ENCODE peak calls at places on chromosomes 3 and 15, in six cellular contexts. One of them, this sample, is unnamed.

GRCh38 chr3:135191690-135192089 is 396.6 kb downstream of the EPHB1 start:
- DNase-seq in HCT116: no peak
- DNase-seq in choroid plexus epithelial cell: no peak
- DNase-seq in H9: peak; percentile 46
- DNase-seq in GM10248: no peak
- DNase-seq in transverse colon: no peak
- DNase-seq in this sample: no peak

GRCh38 chr3:32614956-32615355 is 44.3 kb upstream of the DYNC1LI1 start:
- DNase-seq in HCT116: no peak
- DNase-seq in choroid plexus epithelial cell: peak; percentile 62
- DNase-seq in H9: no peak
- DNase-seq in GM10248: no peak
- DNase-seq in transverse colon: no peak
- DNase-seq in this sample: no peak

GRCh38 chr15:59062985-59063384 is 42.0 kb upstream of the CCNB2 start:
- DNase-seq in HCT116: no peak
- DNase-seq in choroid plexus epithelial cell: peak; percentile 42
- DNase-seq in H9: no peak
- DNase-seq in GM10248: no peak
- DNase-seq in transverse colon: no peak
- DNase-seq in this sample: no peak

GRCh38 chr3:136932978-136933812 is 24.6 kb upstream of the IL20RB start:
- DNase-seq in HCT116: no peak
- DNase-seq in choroid plexus epithelial cell: no peak
- DNase-seq in H9: no peak
- DNase-seq in GM10248: no peak
- DNase-seq in transverse colon: no peak
- DNase-seq in this sample: no peak

GRCh38 chr15:90401499-90401898 is 13.5 kb downstream of the IQGAP1 start:
- DNase-seq in HCT116: no peak
- DNase-seq in choroid plexus epithelial cell: no peak
- DNase-seq in H9: no peak
- DNase-seq in GM10248: no peak
- DNase-seq in transverse colon: no peak
- DNase-seq in this sample: no peak

GRCh38 chr3:126147932-126148683 is 32.3 kb downstream of the ALDH1L1 start:
- DNase-seq in HCT116: no peak
- DNase-seq in choroid plexus epithelial cell: no peak
- DNase-seq in H9: peak; percentile 16
- DNase-seq in GM10248: no peak
- DNase-seq in transverse colon: peak; percentile 4
- DNase-seq in this sample: no peak

GRCh38 chr3:112308151-112308911 is 14.3 kb upstream of the SLC9C1 start:
- DNase-seq in HCT116: no peak
- DNase-seq in choroid plexus epithelial cell: peak; percentile 94
- DNase-seq in H9: peak; percentile 45
- DNase-seq in GM10248: no peak
- DNase-seq in transverse colon: no peak
- DNase-seq in this sample: no peak

GRCh38 chr3:72384602-72385001 is 463.6 kb downstream of the SHQ1 start:
- DNase-seq in HCT116: no peak
- DNase-seq in choroid plexus epithelial cell: peak; percentile 20
- DNase-seq in H9: no peak
- DNase-seq in GM10248: no peak
- DNase-seq in transverse colon: no peak
- DNase-seq in this sample: no peak

GRCh38 chr3:140767536-140767935 is 89.7 kb downstream of the TRIM42 start:
- DNase-seq in HCT116: no peak
- DNase-seq in choroid plexus epithelial cell: no peak
- DNase-seq in H9: no peak
- DNase-seq in GM10248: no peak
- DNase-seq in transverse colon: no peak
- DNase-seq in this sample: no peak

GRCh38 chr3:134299185-134299887 is 48.7 kb upstream of the RYK start:
- DNase-seq in HCT116: no peak
- DNase-seq in choroid plexus epithelial cell: peak; percentile 78
- DNase-seq in H9: no peak
- DNase-seq in GM10248: no peak
- DNase-seq in transverse colon: no peak
- DNase-seq in this sample: no peak

GRCh38 chr15:42018306-42019224 is 2.3 kb downstream of the PLA2G4E start:
- DNase-seq in HCT116: no peak
- DNase-seq in choroid plexus epithelial cell: no peak
- DNase-seq in H9: no peak
- DNase-seq in GM10248: no peak
- DNase-seq in transverse colon: no peak
- DNase-seq in this sample: no peak

GRCh38 chr15:81516461-81516860 is 142.4 kb upstream of the TMC3 start:
- DNase-seq in HCT116: no peak
- DNase-seq in choroid plexus epithelial cell: no peak
- DNase-seq in H9: no peak
- DNase-seq in GM10248: no peak
- DNase-seq in transverse colon: no peak
- DNase-seq in this sample: no peak

GRCh38 chr3:177538743-177539730 is 341.8 kb upstream of the TBL1XR1 start:
- DNase-seq in HCT116: no peak
- DNase-seq in choroid plexus epithelial cell: peak; percentile 51
- DNase-seq in H9: no peak
- DNase-seq in GM10248: no peak
- DNase-seq in transverse colon: no peak
- DNase-seq in this sample: no peak

GRCh38 chr15:30929064-30929669 is 25.5 kb downstream of the FAN1 start:
- DNase-seq in HCT116: no peak
- DNase-seq in choroid plexus epithelial cell: no peak
- DNase-seq in H9: no peak
- DNase-seq in GM10248: no peak
- DNase-seq in transverse colon: no peak
- DNase-seq in this sample: no peak

GRCh38 chr15:88882745-88883144 is 12.6 kb downstream of the HAPLN3 start:
- DNase-seq in HCT116: no peak
- DNase-seq in choroid plexus epithelial cell: peak; percentile 42
- DNase-seq in H9: no peak
- DNase-seq in GM10248: no peak
- DNase-seq in transverse colon: no peak
- DNase-seq in this sample: no peak

GRCh38 chr3:184180165-184180564 is 5.5 kb downstream of the AP2M1 start:
- DNase-seq in HCT116: no peak
- DNase-seq in choroid plexus epithelial cell: peak; percentile 84
- DNase-seq in H9: no peak
- DNase-seq in GM10248: no peak
- DNase-seq in transverse colon: no peak
- DNase-seq in this sample: no peak

GRCh38 chr3:183253961-183254815 is 1.1 kb downstream of the B3GNT5 start:
- DNase-seq in HCT116: no peak
- DNase-seq in choroid plexus epithelial cell: no peak
- DNase-seq in H9: no peak
- DNase-seq in GM10248: peak; percentile 41
- DNase-seq in transverse colon: peak; percentile 45
- DNase-seq in this sample: peak; percentile 56

GRCh38 chr3:149055575-149055974 is 30.8 kb downstream of the HLTF start:
- DNase-seq in HCT116: no peak
- DNase-seq in choroid plexus epithelial cell: peak; percentile 34
- DNase-seq in H9: no peak
- DNase-seq in GM10248: no peak
- DNase-seq in transverse colon: no peak
- DNase-seq in this sample: no peak

GRCh38 chr3:136749106-136749505 is 3.1 kb downstream of the STAG1 start:
- DNase-seq in HCT116: no peak
- DNase-seq in choroid plexus epithelial cell: no peak
- DNase-seq in H9: no peak
- DNase-seq in GM10248: no peak
- DNase-seq in transverse colon: no peak
- DNase-seq in this sample: no peak

GRCh38 chr15:99704444-99704838 is 28.8 kb downstream of the LYSMD4 start:
- DNase-seq in HCT116: peak; percentile 78
- DNase-seq in choroid plexus epithelial cell: peak; percentile 97
- DNase-seq in H9: no peak
- DNase-seq in GM10248: peak; percentile 56
- DNase-seq in transverse colon: no peak
- DNase-seq in this sample: peak; percentile 63
- TF ChIP-seq CTCF in HCT116: peak; percentile 83
- TF ChIP-seq CTCF in choroid plexus epithelial cell: peak; percentile 77
- TF ChIP-seq CTCF in H9: peak; percentile 79
- TF ChIP-seq CTCF in GM10248: peak; percentile 60
- TF ChIP-seq CTCF in transverse colon: peak; percentile 83
- TF ChIP-seq CTCF in this sample: peak; percentile 71

DNA sequence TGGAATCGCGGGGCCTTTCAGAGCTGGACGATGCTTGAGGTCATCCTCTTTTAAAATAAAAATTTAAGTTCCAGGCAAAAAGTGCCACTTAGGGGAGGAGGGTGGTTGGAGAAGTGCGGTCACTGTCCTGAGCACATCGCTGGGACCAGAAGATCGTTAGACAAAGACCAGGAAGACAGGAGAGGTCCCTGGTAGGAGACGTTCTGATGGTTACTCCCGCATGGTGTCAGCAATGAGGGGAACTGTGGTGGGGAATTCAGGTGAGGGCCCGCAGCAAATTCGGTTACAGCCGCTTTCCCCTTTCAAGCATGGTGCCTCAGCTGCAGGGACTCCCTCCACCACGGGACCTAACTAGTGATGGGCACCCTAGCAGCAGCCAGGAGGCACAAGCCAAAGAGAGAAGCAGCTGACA is 1.0 kb upstream of the ISY1 start:
- DNase-seq in HCT116: no peak
- DNase-seq in choroid plexus epithelial cell: peak; percentile 25
- DNase-seq in H9: peak; percentile 38
- DNase-seq in GM10248: no peak
- DNase-seq in transverse colon: no peak
- DNase-seq in this sample: peak; percentile 43
- TF ChIP-seq CTCF in HCT116: no peak
- TF ChIP-seq CTCF in choroid plexus epithelial cell: no peak
- TF ChIP-seq CTCF in H9: peak; percentile 31
- TF ChIP-seq CTCF in GM10248: no peak
- TF ChIP-seq CTCF in transverse colon: no peak
- TF ChIP-seq CTCF in this sample: peak; percentile 4

DNA sequence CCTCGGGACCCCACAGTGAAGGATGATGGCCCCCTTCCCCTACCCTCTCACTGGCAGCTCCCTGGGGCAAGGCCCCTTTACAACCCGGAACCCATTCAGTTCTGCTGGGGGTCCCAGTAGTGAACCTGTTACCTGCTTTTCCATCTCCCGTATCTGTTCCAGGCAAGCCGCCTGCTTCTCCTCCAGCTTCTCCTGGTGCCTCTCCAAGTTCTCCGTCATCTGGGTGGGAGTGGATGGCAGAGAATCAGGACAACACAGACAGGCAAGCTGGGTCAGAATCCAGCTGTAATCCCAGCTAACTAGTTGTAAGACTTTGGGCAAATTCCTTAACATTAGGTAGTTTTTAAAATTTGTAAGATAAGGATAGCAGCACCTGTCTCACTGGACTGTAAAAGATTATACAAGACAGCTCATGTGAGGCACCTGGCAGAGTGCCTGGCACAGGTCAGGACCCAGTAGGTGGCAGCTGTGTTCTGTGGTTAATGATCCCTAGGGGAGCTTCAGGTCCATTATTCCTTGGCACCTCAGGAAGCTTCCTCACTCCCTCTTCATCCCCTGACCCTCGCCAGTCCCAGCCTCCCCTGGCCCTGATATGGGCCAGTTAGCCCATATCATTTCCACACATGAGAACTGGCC is 6.4 kb upstream of the ANKRD63 start:
- DNase-seq in HCT116: no peak
- DNase-seq in choroid plexus epithelial cell: no peak
- DNase-seq in H9: no peak
- DNase-seq in GM10248: no peak
- DNase-seq in transverse colon: peak; percentile 71
- DNase-seq in this sample: no peak
- TF ChIP-seq CTCF in HCT116: peak; percentile 31
- TF ChIP-seq CTCF in choroid plexus epithelial cell: no peak
- TF ChIP-seq CTCF in H9: no peak
- TF ChIP-seq CTCF in GM10248: no peak
- TF ChIP-seq CTCF in transverse colon: peak; percentile 23
- TF ChIP-seq CTCF in this sample: no peak

DNA sequence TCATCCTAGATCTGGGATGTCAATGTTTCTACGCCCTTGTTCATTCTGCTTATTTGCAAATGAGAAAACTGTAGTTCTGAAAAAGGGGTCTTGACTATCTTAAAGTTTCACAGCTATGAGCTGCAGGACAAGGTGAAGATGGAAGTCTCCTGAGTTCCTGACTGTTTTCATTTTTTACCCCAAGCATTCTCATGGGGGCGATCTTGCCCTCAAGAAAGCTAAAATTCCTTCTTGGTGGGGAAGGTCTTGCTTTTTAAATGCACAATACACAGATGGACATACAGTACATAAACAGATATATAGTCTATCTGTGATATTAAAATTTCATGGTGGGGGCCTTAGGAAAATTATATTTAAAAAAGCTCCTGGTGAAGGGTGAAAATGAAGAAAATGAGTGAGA is 32.4 kb downstream of the MASP1 start:
- DNase-seq in HCT116: no peak
- DNase-seq in choroid plexus epithelial cell: no peak
- DNase-seq in H9: no peak
- DNase-seq in GM10248: no peak
- DNase-seq in transverse colon: no peak
- DNase-seq in this sample: no peak
- TF ChIP-seq CTCF in HCT116: no peak
- TF ChIP-seq CTCF in choroid plexus epithelial cell: peak; percentile 20
- TF ChIP-seq CTCF in H9: peak; percentile 53
- TF ChIP-seq CTCF in GM10248: no peak
- TF ChIP-seq CTCF in transverse colon: no peak
- TF ChIP-seq CTCF in this sample: no peak